ENCODE peak calls at places on chromosomes 4 and X, in eight cellular contexts. X is keratinocyte; Y is body of pancreas; F is ovary; C is CD8-positive, alpha-beta T cell; U is lung; R is fibroblast of lung; K is sigmoid colon. P is an unnamed sample.

GRCh38 chr4:117085185-117085701 is at the start of gene TRAM1L1:
- DNase-seq in R (peak; percentile 76), K (peak; percentile 72), U (peak; percentile 58), Y (peak; percentile 78), X (no peak), C (no peak), F (peak; percentile 77), P (peak; percentile 94)

GRCh38 chrX:47574609-47575325 is 7.5 kb upstream of the TIMP1 start:
- DNase-seq in R (no peak), Y (no peak), F (no peak), U (no peak), C (no peak), K (no peak), X (no peak), P (peak; percentile 70)

GRCh38 chr4:79863333-79863732 is 209.7 kb downstream of the ANTXR2 start:
- DNase-seq in K (no peak), X (no peak), Y (no peak), C (no peak), U (no peak), F (no peak), R (no peak), P (no peak)

GRCh38 chr4:140083320-140083719 is 70.7 kb downstream of the MAML3 start:
- DNase-seq in X (no peak), Y (no peak), K (no peak), U (no peak), R (no peak), F (no peak), C (no peak), P (no peak)

GRCh38 chr4:104574371-104574770 is 79.7 kb upstream of the CXXC4 start:
- DNase-seq in K (no peak), U (no peak), C (no peak), R (no peak), Y (no peak), X (no peak), F (no peak), P (no peak)

GRCh38 chr4:20418865-20419451 is 167.3 kb downstream of the SLIT2 start:
- DNase-seq in R (peak; percentile 68), K (no peak), X (no peak), Y (no peak), F (no peak), U (no peak), C (no peak), P (no peak)

GRCh38 chr4:140609548-140610425 is 41.0 kb upstream of the UCP1 start:
- DNase-seq in K (no peak), U (no peak), X (no peak), Y (peak; percentile 21), F (no peak), C (no peak), R (peak; percentile 36), P (no peak)

GRCh38 chr4:130478406-130478805 is 1382.5 kb downstream of the C4orf33 start:
- DNase-seq in K (no peak), C (no peak), R (peak; percentile 68), Y (no peak), X (no peak), U (no peak), F (no peak), P (peak; percentile 46)

GRCh38 chrX:102899940-102900916 is 36.8 kb upstream of the RAB40AL start:
- DNase-seq in K (peak; percentile 66), R (peak; percentile 68), C (peak; percentile 47), Y (peak; percentile 64), X (peak; percentile 28), U (peak; percentile 68), F (peak; percentile 55), P (peak; percentile 93)

GRCh38 chr4:169272265-169272886 is 1.6 kb upstream of the SH3RF1 start:
- DNase-seq in X (no peak), Y (no peak), C (no peak), R (peak; percentile 87), F (no peak), U (no peak), K (no peak), P (no peak)

GRCh38 chr4:146520894-146521542 is 722 bp downstream of the SLC10A7 start:
- DNase-seq in K (no peak), F (no peak), X (no peak), Y (peak; percentile 59), R (peak; percentile 81), C (peak; percentile 3), U (no peak), P (no peak)

GRCh38 chrX:31266172-31267076 is 194.6 kb upstream of the FTHL17 start:
- DNase-seq in R (peak; percentile 28), U (peak; percentile 46), F (peak; percentile 78), C (no peak), Y (peak; percentile 72), K (peak; percentile 75), X (no peak), P (peak; percentile 79)

GRCh38 chrX:23901805-23902204 is 5.9 kb downstream of the APOO start:
- DNase-seq in X (peak; percentile 76), F (no peak), U (peak; percentile 45), Y (peak; percentile 61), C (no peak), R (peak; percentile 70), K (peak; percentile 70), P (peak; percentile 73)

GRCh38 chr4:121696140-121696640 is 590 bp downstream of the ANXA5 start:
- DNase-seq in K (peak; percentile 94), C (peak; percentile 45), R (peak; percentile 85), F (peak; percentile 84), U (peak; percentile 78), X (no peak), Y (peak; percentile 75), P (no peak)

DNA sequence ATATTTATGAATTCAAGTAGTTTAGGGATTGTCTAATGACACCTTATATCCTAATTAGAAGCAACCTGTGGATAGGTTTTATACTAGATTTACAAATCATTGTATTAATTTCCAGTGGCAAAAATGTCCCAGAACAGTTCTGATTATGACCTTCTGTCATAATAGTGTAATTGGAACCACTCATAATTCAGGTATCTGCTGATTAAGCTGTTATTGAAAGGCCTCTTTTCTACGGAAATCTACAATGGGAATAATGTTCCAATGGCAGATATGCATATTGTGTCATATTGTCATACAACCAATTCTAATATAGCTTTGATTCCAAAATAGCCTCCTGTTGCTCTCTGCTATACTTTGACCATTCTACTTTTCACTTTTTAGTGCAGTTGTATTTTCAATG is 19.0 kb downstream of the MMRN1 start:
- DNase-seq in R (no peak), F (no peak), K (no peak), Y (no peak), U (no peak), C (no peak), X (no peak), P (no peak)
- H3K27ac ChIP-seq in R (no peak overlapping the region), F (no peak overlapping the region), K (no peak overlapping the region), Y (no peak overlapping the region), U (no peak overlapping the region), C (no peak overlapping the region), X (no peak overlapping the region), P (no peak overlapping the region)

DNA sequence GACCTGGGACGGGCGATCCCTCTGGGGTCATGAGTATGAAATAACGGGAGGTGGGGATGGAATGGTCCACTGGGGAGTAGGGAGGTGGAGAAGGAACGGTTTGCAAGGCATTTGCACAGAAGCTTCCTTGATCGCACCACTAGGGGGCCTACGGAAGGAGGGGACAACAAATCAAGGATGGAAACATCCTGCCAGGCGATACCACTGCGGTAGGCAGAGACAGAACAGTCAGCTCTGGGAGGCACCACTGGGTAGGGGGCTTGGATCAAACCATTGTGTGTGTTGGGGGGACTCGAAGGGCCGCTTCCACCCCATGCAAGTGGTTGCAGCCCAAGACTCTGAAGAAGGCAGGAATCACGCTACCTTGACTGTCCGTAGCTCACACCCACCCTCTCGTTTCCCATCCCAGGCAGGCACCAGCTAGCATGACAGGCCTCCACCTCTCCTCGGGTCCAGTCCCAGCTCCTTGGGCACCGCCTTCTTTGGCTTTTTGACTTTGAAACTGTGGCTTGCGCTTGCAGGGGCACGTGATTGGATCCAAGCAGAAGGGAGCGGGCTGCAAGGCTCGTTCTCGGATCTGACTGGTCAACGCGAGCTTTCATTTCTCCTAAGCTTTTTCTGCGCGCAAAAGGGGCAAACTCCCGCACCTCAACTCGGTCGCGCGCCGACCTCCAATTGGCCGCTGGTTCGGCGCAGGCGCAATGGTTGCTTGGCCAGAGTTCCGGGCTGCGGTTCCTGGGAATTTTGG is 28.4 kb downstream of the GAGE1 start:
- DNase-seq in Y (no peak), U (no peak), F (no peak), C (no peak), X (no peak), K (no peak), R (no peak), P (peak; percentile 77)
- TF ChIP-seq CTCF in Y (no peak), U (no peak), F (no peak), C (no peak), X (peak; percentile 16), K (no peak), R (no peak), P (peak; percentile 54)

GRCh38 chrX:66014084-66014483 is 25.8 kb downstream of the VSIG4 start:
- DNase-seq in R (no peak), F (no peak), C (no peak), U (no peak), Y (no peak), K (no peak), X (no peak), P (no peak)

GRCh38 chrX:66012094-66012534 is 27.8 kb downstream of the VSIG4 start:
- DNase-seq in F (no peak), U (peak; percentile 43), R (no peak), C (no peak), X (no peak), K (no peak), Y (no peak), P (no peak)

GRCh38 chrX:66014560-66014959 is 25.3 kb downstream of the VSIG4 start:
- DNase-seq in Y (no peak), C (no peak), K (no peak), R (no peak), F (no peak), U (no peak), X (no peak), P (no peak)

GRCh38 chrX:66015152-66015827 is 24.6 kb downstream of the VSIG4 start:
- DNase-seq in R (no peak), F (no peak), X (no peak), Y (no peak), K (no peak), U (no peak), C (no peak), P (no peak)

GRCh38 chrX:66013195-66013816 is 26.6 kb downstream of the VSIG4 start:
- DNase-seq in C (no peak), X (no peak), K (no peak), R (no peak), Y (no peak), U (no peak), F (no peak), P (no peak)
- H3K27ac ChIP-seq in C (no peak overlapping the region), X (no peak overlapping the region), K (no peak overlapping the region), R (no peak overlapping the region), Y (no peak overlapping the region), U (peak overlapping the region; percentile 40), F (no peak overlapping the region), P (no peak overlapping the region)

GRCh38 chrX:149831473-149831872 is 49.5 kb upstream of the MAGEA8 start:
- DNase-seq in F (no peak), R (no peak), Y (no peak), K (no peak), X (no peak), U (no peak), C (no peak), P (peak; percentile 53)

GRCh38 chrX:149830192-149830873 is 48.6 kb downstream of the MAGEA9 start:
- DNase-seq in F (peak; percentile 45), K (no peak), C (peak; percentile 2), Y (no peak), X (no peak), R (peak; percentile 38), U (no peak), P (peak; percentile 88)

GRCh38 chrX:149825424-149825823 is 43.7 kb downstream of the MAGEA9 start:
- DNase-seq in U (no peak), X (no peak), C (peak; percentile 13), F (no peak), K (no peak), Y (no peak), R (no peak), P (peak; percentile 79)

GRCh38 chrX:149827254-149827653 is 45.5 kb downstream of the MAGEA9 start:
- DNase-seq in U (no peak), K (no peak), X (no peak), F (no peak), Y (no peak), R (no peak), C (no peak), P (no peak)

GRCh38 chrX:149829751-149830191 is 48.0 kb downstream of the MAGEA9 start:
- DNase-seq in F (no peak), X (peak; percentile 54), Y (no peak), R (peak; percentile 77), C (peak; percentile 1), K (no peak), U (no peak), P (peak; percentile 69)
- TF ChIP-seq CTCF in F (no peak), X (no peak), Y (no peak), R (no peak), C (no peak), K (no peak), U (no peak), P (no peak)

P was measured in endodermal cell.